ENCODE peak calls at places on chromosomes 3 and 15, in six cellular contexts. B, F, U, J, Z and N are unnamed samples.

GRCh38 chr3:119596392-119596791 is 1.3 kb upstream of the PLA1A start:
- DNase-seq in B (no peak), F (no peak), U (no peak), J (no peak), Z (no peak), N (no peak)

GRCh38 chr3:197256836-197257444 is 41.5 kb downstream of the DLG1 start:
- DNase-seq in B (peak; percentile 64), F (peak; percentile 60), U (no peak), J (no peak), Z (no peak), N (no peak)

GRCh38 chr15:64249406-64249805 is 86.6 kb upstream of the PPIB start:
- DNase-seq in B (no peak), F (no peak), U (no peak), J (no peak), Z (no peak), N (no peak)

GRCh38 chr3:100982710-100983109 is 10.5 kb downstream of the ABI3BP start:
- DNase-seq in B (peak; percentile 58), F (no peak), U (no peak), J (no peak), Z (no peak), N (no peak)

GRCh38 chr3:156605686-156606605 is 51.0 kb upstream of the SSR3 start:
- DNase-seq in B (peak; percentile 69), F (peak; percentile 88), U (peak; percentile 87), J (peak; percentile 69), Z (peak; percentile 63), N (peak; percentile 49)

GRCh38 chr15:71780349-71780976 is 29.9 kb upstream of the NR2E3 start:
- DNase-seq in B (peak; percentile 66), F (peak; percentile 75), U (peak; percentile 85), J (peak; percentile 79), Z (no peak), N (peak; percentile 41)

GRCh38 chr15:31040611-31041010 is 49.2 kb upstream of the MTMR10 start:
- DNase-seq in B (no peak), F (no peak), U (no peak), J (no peak), Z (no peak), N (no peak)

GRCh38 chr15:29131336-29132109 is 138.1 kb downstream of the NSMCE3 start:
- DNase-seq in B (no peak), F (no peak), U (no peak), J (peak; percentile 12), Z (no peak), N (no peak)

GRCh38 chr3:117692416-117692995 is 982.9 kb downstream of the TUSC7 start:
- DNase-seq in B (peak; percentile 94), F (peak; percentile 22), U (no peak), J (peak; percentile 43), Z (no peak), N (no peak)

GRCh38 chr3:15667484-15667883 is 65.9 kb downstream of the BTD start:
- DNase-seq in B (no peak), F (no peak), U (no peak), J (no peak), Z (no peak), N (no peak)

GRCh38 chr3:65466300-65466988 is 572.3 kb downstream of the MAGI1 start:
- DNase-seq in B (no peak), F (no peak), U (peak; percentile 86), J (peak; percentile 72), Z (peak; percentile 61), N (peak; percentile 18)

GRCh38 chr3:5321941-5322340 is 134.4 kb downstream of the EDEM1 start:
- DNase-seq in B (no peak), F (no peak), U (no peak), J (no peak), Z (no peak), N (no peak)

GRCh38 chr15:75749820-75750219 is 37.2 kb upstream of the CSPG4 start:
- DNase-seq in B (no peak), F (no peak), U (no peak), J (no peak), Z (no peak), N (no peak)

GRCh38 chr15:90845201-90845949 is 23.0 kb upstream of the FURIN start:
- DNase-seq in B (peak; percentile 97), F (peak; percentile 96), U (no peak), J (no peak), Z (no peak), N (no peak)

GRCh38 chr15:70778258-70779076 is 15.1 kb upstream of the UACA start:
- DNase-seq in B (peak; percentile 94), F (peak; percentile 91), U (no peak), J (no peak), Z (no peak), N (no peak)

GRCh38 chr3:159732172-159733111 is 256.2 kb upstream of the IL12A start:
- DNase-seq in B (peak; percentile 86), F (peak; percentile 76), U (peak; percentile 91), J (peak; percentile 76), Z (peak; percentile 59), N (peak; percentile 24)

GRCh38 chr15:71811752-71812735 is 1.7 kb downstream of the NR2E3 start:
- DNase-seq in B (no peak), F (no peak), U (no peak), J (no peak), Z (no peak), N (no peak)

DNA sequence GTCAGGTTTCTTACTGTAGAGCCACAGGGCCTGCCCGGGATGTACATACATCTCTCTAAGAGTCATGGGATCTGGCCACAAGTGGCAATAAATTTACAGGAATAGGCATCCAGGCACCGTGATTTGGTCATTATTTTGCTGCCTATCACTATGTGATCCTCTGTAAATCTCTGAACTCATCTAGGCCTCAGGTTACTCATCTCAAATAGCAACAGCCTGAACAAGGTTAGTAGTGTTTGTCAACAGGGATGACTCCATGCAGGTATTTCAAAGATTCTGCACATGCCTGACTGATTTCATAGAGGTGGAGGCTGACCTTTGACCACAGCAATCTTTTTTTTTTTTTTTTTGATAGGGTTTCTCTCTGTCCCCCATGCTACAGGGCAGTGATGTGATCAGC is 88.8 kb upstream of the TBL1XR1 start:
- DNase-seq in B (no peak), F (peak; percentile 27), U (peak; percentile 85), J (no peak), Z (no peak), N (no peak)
- H2BK120ac ChIP-seq in B (no peak overlapping the region), F (no peak overlapping the region), U (no peak overlapping the region), J (no peak overlapping the region), Z (no peak overlapping the region), N (no peak overlapping the region)

DNA sequence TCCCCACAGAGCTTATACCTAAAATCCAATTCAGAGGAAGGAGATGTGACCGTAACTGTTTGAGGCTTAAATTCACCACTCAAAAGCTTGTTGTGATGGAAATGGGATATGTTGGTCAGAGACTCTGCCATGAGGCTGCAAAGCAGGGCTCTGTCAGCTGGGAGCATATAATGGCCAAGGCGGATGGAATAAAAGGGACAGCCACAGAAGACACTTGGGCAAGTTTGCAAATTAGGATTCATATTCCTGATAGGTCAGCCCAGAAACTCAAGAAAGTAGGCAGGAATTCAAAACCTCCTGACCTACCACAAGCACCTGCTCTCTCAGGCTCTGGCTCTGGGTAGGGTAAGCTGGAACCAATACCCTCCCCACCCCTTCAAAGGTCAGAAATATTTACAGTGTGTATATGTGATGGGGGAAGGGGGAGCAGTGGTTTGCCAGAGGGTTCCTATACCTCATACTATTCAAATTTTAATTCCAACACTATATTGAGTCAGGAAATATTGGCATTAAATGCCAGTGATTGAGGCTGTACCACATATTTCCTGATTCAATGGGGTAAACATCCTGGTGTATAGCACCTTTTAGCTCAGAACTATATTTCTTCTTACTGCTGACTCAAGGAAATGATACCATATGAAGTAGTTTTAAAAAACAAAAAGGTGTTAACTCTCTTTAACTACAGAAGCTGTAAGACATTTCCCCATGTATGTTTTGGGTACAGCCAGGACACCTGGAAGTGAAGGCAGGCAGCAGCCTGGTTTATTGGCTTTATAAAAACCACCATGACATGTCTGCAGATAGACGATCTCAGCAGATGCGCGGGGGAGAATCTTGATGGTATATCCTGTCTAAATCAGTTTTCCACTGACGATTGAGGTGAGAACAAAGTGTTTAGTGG is 19.2 kb downstream of the FYCO1 start:
- DNase-seq in B (no peak), F (no peak), U (no peak), J (no peak), Z (no peak), N (no peak)
- H2BK5ac ChIP-seq in B (no peak overlapping the region), F (no peak overlapping the region), U (no peak overlapping the region), J (no peak overlapping the region), Z (no peak overlapping the region), N (no peak overlapping the region)

DNA sequence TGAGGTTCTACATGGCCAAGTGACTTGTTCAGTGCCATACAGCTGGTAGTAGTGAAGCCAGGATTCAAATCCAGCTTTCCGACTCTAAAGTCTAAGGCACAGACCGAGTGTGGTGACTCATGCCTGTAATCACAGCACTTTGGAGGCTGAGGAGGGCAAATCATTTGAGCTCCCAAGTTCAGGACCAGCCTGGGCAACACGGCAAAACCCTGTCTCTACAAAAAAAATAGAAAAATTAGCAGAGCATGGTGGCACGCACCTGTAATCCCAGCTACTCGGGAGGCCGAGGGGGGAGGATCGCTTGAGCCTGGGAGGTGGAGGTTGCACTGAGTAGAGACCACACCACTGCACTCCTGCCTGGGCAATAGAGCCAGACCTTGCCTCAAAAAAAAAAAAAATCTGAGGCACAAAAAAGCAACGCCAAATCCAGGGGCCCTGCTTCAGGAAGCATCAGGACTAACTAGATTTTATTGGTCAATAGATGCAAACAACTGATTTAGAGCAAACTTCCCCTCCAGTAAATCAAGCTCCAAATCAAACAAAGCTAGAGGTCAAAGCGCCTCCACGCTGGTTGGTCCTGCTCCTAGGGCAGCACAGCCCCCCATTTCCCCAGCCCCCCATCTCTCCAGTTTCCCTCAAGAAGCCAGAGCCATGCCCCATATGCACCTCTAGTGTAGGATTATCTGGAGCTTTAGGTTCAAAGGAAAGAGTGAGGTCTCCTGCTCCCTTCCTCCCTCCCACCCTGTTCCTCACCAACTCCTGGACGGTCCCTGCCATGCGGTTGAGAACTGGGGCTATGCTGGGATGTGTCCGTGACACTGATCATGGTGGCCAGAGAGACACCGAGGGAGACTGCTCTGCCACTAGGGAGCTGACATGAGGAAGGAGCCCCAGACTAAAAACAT is 2.9 kb upstream of the TNK2 start:
- DNase-seq in B (no peak), F (no peak), U (no peak), J (no peak), Z (no peak), N (no peak)
- H2BK120ac ChIP-seq in B (no peak overlapping the region), F (no peak overlapping the region), U (no peak overlapping the region), J (no peak overlapping the region), Z (no peak overlapping the region), N (no peak overlapping the region)

GRCh38 chr3:56683122-56683817 is at the start of gene TASOR:
- DNase-seq in B (peak; percentile 60), F (peak; percentile 76), U (peak; percentile 81), J (peak; percentile 77), Z (peak; percentile 90), N (peak; percentile 51)

GRCh38 chr3:56680054-56680453 is 3.0 kb downstream of the TASOR start:
- DNase-seq in B (no peak), F (no peak), U (no peak), J (no peak), Z (no peak), N (no peak)

GRCh38 chr3:56684029-56684428 is 964 bp upstream of the TASOR start:
- DNase-seq in B (no peak), F (no peak), U (no peak), J (no peak), Z (no peak), N (no peak)

GRCh38 chr3:56682458-56683121 is 475 bp downstream of the TASOR start:
- DNase-seq in B (peak; percentile 70), F (peak; percentile 85), U (peak; percentile 93), J (peak; percentile 64), Z (peak; percentile 83), N (peak; percentile 72)

DNA sequence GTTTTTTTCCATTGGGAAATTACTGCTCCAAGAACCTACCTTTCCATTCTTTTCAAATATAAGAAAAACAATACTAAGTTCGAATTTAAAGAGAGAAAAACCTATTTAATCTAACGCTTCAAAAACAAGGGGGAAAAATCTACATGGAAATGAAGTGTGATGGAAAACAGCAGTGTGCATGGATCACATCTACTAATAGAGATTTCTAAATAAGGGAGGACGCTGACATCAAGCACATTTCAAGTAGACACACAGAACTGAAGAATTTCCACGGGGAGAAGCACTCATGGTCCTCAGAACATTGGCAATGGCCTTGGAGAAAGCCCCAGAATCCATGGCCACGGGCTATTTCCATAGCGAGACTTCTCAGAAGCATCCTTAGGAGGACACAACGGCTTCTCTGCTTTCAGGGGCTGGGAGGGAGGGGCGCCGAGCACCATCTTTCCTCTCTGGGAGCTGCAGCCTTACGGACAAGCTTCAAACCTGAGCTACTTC is 1.1 kb downstream of the TASOR start:
- DNase-seq in B (no peak), F (no peak), U (no peak), J (peak; percentile 81), Z (no peak), N (no peak)
- H2BK5ac ChIP-seq in B (peak overlapping the region; percentile 90), F (no peak overlapping the region), U (no peak overlapping the region), J (no peak overlapping the region), Z (peak overlapping the region; percentile 92), N (peak overlapping the region; percentile 97)